ENCODE peak calls at places on chromosomes 1 and 21, in six cellular contexts. B, R, L, G, E and Q are unnamed samples.

GRCh38 chr1:43447891-43448708 is 5.6 kb downstream of the HYI start:
- DNase-seq in B (no peak), R (no peak), L (no peak), G (no peak), E (no peak), Q (peak; percentile 20)

GRCh38 chr1:241957692-241958494 is at the start of gene BECN2:
- DNase-seq in B (no peak), R (no peak), L (peak; percentile 62), G (no peak), E (no peak), Q (peak; percentile 36)

GRCh38 chr1:90325165-90325564 is 330.3 kb downstream of the ZNF326 start:
- DNase-seq in B (no peak), R (no peak), L (no peak), G (no peak), E (no peak), Q (no peak)

GRCh38 chr1:221856188-221857093 is 114.6 kb upstream of the DUSP10 start:
- DNase-seq in B (peak; percentile 92), R (no peak), L (no peak), G (peak; percentile 24), E (no peak), Q (no peak)

GRCh38 chr21:24852610-24853195 is 754.6 kb downstream of the MRPL39 start:
- DNase-seq in B (no peak), R (no peak), L (no peak), G (no peak), E (no peak), Q (no peak)

GRCh38 chr1:186531561-186532165 is 70.7 kb upstream of the PDC start:
- DNase-seq in B (peak; percentile 65), R (no peak), L (no peak), G (peak; percentile 60), E (no peak), Q (no peak)

GRCh38 chr1:153647375-153647714 is 11.2 kb upstream of the SNAPIN start:
- DNase-seq in B (no peak), R (no peak), L (no peak), G (no peak), E (no peak), Q (peak; percentile 58)

GRCh38 chr1:41327383-41327999 is 33.7 kb upstream of the FOXO6 start:
- DNase-seq in B (no peak), R (no peak), L (no peak), G (no peak), E (peak; percentile 28), Q (no peak)

GRCh38 chr1:100463809-100464424 is 74.0 kb upstream of the GPR88 start:
- DNase-seq in B (peak; percentile 64), R (peak; percentile 38), L (peak; percentile 24), G (peak; percentile 64), E (no peak), Q (peak; percentile 74)

GRCh38 chr1:223504741-223505140 is 111.5 kb downstream of the CCDC185 start:
- DNase-seq in B (peak; percentile 90), R (no peak), L (no peak), G (no peak), E (no peak), Q (no peak)

GRCh38 chr1:23597635-23598388 is 38.5 kb upstream of the ID3 start:
- DNase-seq in B (no peak), R (no peak), L (no peak), G (no peak), E (no peak), Q (no peak)

GRCh38 chr21:36700961-36701911 is 2.3 kb downstream of the SIM2 start:
- DNase-seq in B (no peak), R (peak; percentile 54), L (no peak), G (no peak), E (peak; percentile 77), Q (peak; percentile 63)

GRCh38 chr1:11143907-11144306 is 44.2 kb upstream of the EXOSC10 start:
- DNase-seq in B (no peak), R (no peak), L (no peak), G (no peak), E (no peak), Q (no peak)

GRCh38 chr1:63799324-63799723 is 25.5 kb downstream of the ROR1 start:
- DNase-seq in B (peak; percentile 38), R (no peak), L (peak; percentile 16), G (peak; percentile 47), E (no peak), Q (no peak)

GRCh38 chr1:93811646-93812045 is 67.4 kb downstream of the DNTTIP2 start:
- DNase-seq in B (peak; percentile 26), R (no peak), L (no peak), G (no peak), E (no peak), Q (no peak)

GRCh38 chr1:21691739-21692138 is 22.6 kb upstream of the RAP1GAP start:
- DNase-seq in B (no peak), R (no peak), L (no peak), G (no peak), E (no peak), Q (no peak)
- H4K91ac ChIP-seq in B (no peak overlapping the region), R (no peak overlapping the region), L (no peak overlapping the region), G (no peak overlapping the region), E (no peak overlapping the region), Q (no peak overlapping the region)

DNA sequence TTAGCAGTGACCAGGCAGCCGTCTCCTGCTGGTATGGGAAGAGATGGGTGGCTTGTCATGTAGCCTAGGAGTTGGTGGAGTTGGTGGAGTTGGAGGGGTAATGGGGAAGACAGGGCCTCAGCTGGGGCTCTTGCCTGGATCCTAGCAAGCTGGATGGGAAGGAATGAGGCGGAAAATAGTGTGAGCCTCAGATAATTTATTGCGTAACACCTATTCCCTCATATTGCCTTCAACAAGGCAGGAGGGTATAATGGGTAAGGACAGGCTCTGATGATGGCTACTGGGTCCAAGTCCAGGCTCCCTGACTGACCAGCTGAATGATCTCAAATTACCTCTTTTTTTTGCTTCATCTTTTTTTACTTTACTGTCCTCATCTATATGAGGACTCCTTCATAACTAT is 12.6 kb downstream of the MAP7D1 start:
- DNase-seq in B (no peak), R (no peak), L (no peak), G (no peak), E (no peak), Q (no peak)
- H4K91ac ChIP-seq in B (no peak overlapping the region), R (no peak overlapping the region), L (no peak overlapping the region), G (no peak overlapping the region), E (no peak overlapping the region), Q (no peak overlapping the region)

GRCh38 chr21:22561946-22562345 is 1563.7 kb downstream of the NCAM2 start:
- DNase-seq in B (no peak), R (no peak), L (no peak), G (no peak), E (no peak), Q (peak; percentile 31)
- H4K91ac ChIP-seq in B (no peak overlapping the region), R (no peak overlapping the region), L (no peak overlapping the region), G (no peak overlapping the region), E (no peak overlapping the region), Q (no peak overlapping the region)

DNA sequence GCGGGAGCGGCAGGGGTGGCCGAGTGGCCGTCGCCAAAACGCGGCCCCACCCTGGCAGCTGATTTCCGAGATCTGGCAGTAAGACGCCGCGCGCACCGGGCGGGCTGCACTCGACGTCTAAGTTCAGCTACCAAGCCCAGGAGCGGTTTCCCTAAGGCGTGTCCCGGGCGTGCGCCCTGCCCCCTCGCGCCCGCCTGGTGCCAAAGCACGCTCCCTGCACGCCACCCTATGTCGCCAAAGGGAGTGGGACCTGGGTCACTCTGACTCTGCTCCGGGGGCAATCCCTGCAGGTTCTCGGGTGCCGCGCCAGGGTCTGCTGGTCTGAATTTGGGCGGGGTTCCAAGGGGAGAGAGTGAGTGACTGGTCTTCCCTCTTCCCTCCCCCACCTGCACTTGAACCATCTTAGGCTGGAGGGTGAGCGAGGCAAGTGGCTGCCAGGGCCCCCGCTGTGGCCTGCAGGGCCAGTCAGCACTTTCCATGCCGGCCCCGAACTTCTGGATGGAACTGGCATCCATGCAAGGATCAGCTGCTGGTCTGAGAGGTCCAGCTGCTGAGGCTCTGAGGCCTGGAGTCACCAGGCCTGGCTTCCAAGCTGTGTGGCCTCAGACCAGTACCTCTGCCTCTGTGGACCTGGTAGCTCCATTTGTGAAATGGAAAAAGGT is at the start of gene LRRC38:
- DNase-seq in B (no peak), R (no peak), L (no peak), G (no peak), E (peak; percentile 76), Q (peak; percentile 71)
- H4K91ac ChIP-seq in B (no peak within 1 kb of the TSS), R (no peak within 1 kb of the TSS), L (no peak within 1 kb of the TSS), G (no peak within 1 kb of the TSS), E (no peak within 1 kb of the TSS), Q (no peak within 1 kb of the TSS)

DNA sequence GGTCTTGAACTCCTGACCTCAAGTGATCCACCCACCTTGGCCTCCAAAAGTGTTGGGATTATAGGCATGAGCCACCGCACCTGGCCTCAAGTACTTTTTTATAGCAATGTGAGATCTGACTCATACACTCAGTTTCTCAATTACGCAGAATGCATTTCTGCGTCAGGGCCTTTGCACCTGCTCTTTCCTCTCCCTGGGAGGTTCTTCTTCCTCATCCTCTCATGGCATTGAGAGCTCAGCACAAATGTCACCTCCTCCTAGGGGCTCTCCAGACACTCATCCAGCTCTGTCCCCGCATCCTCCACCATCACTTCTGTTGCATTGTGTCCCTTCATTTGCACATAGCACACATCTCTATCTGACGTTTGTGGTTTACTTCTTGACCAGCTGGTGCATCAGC is 418.8 kb downstream of the PTPRU start:
- DNase-seq in B (no peak), R (no peak), L (no peak), G (no peak), E (no peak), Q (no peak)
- H4K91ac ChIP-seq in B (no peak overlapping the region), R (no peak overlapping the region), L (no peak overlapping the region), G (no peak overlapping the region), E (no peak overlapping the region), Q (no peak overlapping the region)

GRCh38 chr1:65824103-65824502 is 31.4 kb downstream of the PDE4B start:
- DNase-seq in B (no peak), R (no peak), L (no peak), G (no peak), E (no peak), Q (no peak)
- H4K91ac ChIP-seq in B (no peak overlapping the region), R (no peak overlapping the region), L (no peak overlapping the region), G (no peak overlapping the region), E (no peak overlapping the region), Q (no peak overlapping the region)

DNA sequence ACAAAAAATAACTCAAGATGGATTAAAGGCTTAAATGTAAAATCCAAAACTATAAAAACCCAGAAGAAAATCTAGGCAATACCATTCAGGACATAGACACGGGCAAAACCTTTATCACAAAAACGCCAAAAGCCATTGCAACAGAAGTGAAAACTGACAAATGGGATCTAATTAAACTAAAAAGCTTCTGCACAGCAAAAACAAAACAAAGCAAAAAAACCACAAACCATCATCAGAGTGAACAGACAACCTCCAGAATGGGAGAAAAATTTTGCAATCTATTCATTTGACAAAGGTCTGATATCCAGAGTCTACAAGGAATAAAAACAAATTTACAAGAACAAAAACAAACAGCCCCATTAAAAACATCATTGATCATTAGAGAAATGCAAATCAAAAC is 4.5 kb upstream of the PGBD2 start:
- DNase-seq in B (no peak), R (no peak), L (no peak), G (no peak), E (no peak), Q (no peak)
- H4K91ac ChIP-seq in B (no peak overlapping the region), R (no peak overlapping the region), L (no peak overlapping the region), G (no peak overlapping the region), E (no peak overlapping the region), Q (no peak overlapping the region)